ENCODE peak calls at places on chromosomes 16 and 17, in six cellular contexts. Y is effector memory CD4-positive, alpha-beta T cell; P is mucosa of descending colon; W is GM23338; S is WERI-Rb-1; F is H7. H is an unnamed sample.

GRCh38 chr16:28213396-28213795 is 1.6 kb upstream of the XPO6 start:
- DNase-seq in W (no peak), P (no peak), Y (no peak), F (no peak), S (no peak), H (no peak)

GRCh38 chr17:17567631-17568030 is 23.9 kb downstream of the PEMT start:
- DNase-seq in P (no peak), S (no peak), W (no peak), Y (no peak), F (no peak), H (no peak)

GRCh38 chr16:27313422-27314160 is at the start of gene IL4R:
- DNase-seq in P (peak), S (peak), F (peak), Y (peak), W (peak), H (no peak)

GRCh38 chr17:14372905-14373559 is 72.2 kb downstream of the HS3ST3B1 start:
- DNase-seq in F (peak), S (no peak), W (peak), Y (no peak), P (no peak), H (no peak)

GRCh38 chr17:46730026-46730425 is 88.5 kb downstream of the WNT3 start:
- DNase-seq in Y (no peak), F (no peak), S (no peak), P (no peak), W (no peak), H (no peak)

GRCh38 chr17:52383493-52384100 is 225.1 kb upstream of the CA10 start:
- DNase-seq in P (no peak), F (peak), W (peak), Y (no peak), S (peak), H (peak)

GRCh38 chr17:40101367-40102210 is 1.2 kb upstream of the NR1D1 start:
- DNase-seq in W (no peak), Y (no peak), F (no peak), S (peak), P (no peak), H (no peak)

GRCh38 chr17:75588546-75589016 is 981 bp downstream of the MYO15B start:
- DNase-seq in F (no peak), P (no peak), W (peak), S (no peak), Y (no peak), H (no peak)

GRCh38 chr16:12551946-12552345 is 251.7 kb downstream of the CPPED1 start:
- DNase-seq in S (peak), Y (no peak), W (no peak), P (no peak), F (no peak), H (no peak)

GRCh38 chr16:54645328-54645727 is 285.3 kb upstream of the IRX5 start:
- DNase-seq in Y (no peak), S (no peak), W (no peak), P (no peak), F (no peak), H (no peak)

GRCh38 chr16:87226926-87227650 is 90.1 kb downstream of the C16orf95 start:
- DNase-seq in P (no peak), W (no peak), F (no peak), Y (no peak), S (no peak), H (no peak)

GRCh38 chr17:82772026-82772425 is 20.2 kb downstream of the TBCD start:
- DNase-seq in W (no peak), P (peak), S (no peak), Y (no peak), F (no peak), H (no peak)

GRCh38 chr16:80947708-80948615 is 58.7 kb downstream of the CMC2 start:
- DNase-seq in S (no peak), F (no peak), Y (no peak), P (no peak), W (no peak), H (no peak)

GRCh38 chr16:23252310-23252709 is 49.8 kb upstream of the SCNN1B start:
- DNase-seq in Y (no peak), W (no peak), F (no peak), S (no peak), P (no peak), H (no peak)

GRCh38 chr16:83954577-83955016 is 1.6 kb downstream of the OSGIN1 start:
- DNase-seq in W (peak), Y (no peak), F (peak), P (peak), S (no peak), H (no peak)

GRCh38 chr17:72501404-72502110 is 380.7 kb downstream of the SOX9 start:
- DNase-seq in P (peak), W (no peak), S (no peak), F (no peak), Y (no peak), H (no peak)

GRCh38 chr16:80710918-80711317 is 93.5 kb downstream of the CDYL2 start:
- DNase-seq in Y (no peak), S (no peak), F (no peak), P (no peak), W (no peak), H (no peak)

GRCh38 chr16:86575754-86576557 is 2.4 kb upstream of the FOXL1 start:
- DNase-seq in W (peak), P (peak), S (peak), Y (no peak), F (peak), H (no peak)

GRCh38 chr16:56822966-56823739 is 41.9 kb upstream of the SLC12A3 start:
- DNase-seq in W (peak), F (no peak), Y (no peak), S (no peak), P (no peak), H (no peak)

GRCh38 chr16:12113581-12114375 is 137.2 kb downstream of the SNX29 start:
- DNase-seq in Y (no peak), W (no peak), S (peak), F (no peak), P (no peak), H (no peak)

GRCh38 chr17:49063652-49064051 is 66.5 kb downstream of the IGF2BP1 start:
- DNase-seq in F (no peak), W (no peak), Y (no peak), S (no peak), P (no peak), H (no peak)

GRCh38 chr17:15914400-15915165 is 30.3 kb upstream of the ADORA2B start:
- DNase-seq in P (no peak), Y (no peak), S (no peak), F (no peak), W (no peak), H (no peak)

GRCh38 chr17:58370309-58370708 is 18.3 kb upstream of the SUPT4H1 start:
- DNase-seq in P (no peak), S (no peak), F (no peak), Y (no peak), W (no peak), H (no peak)

GRCh38 chr17:27218719-27219488 is 75.0 kb upstream of the WSB1 start:
- DNase-seq in Y (no peak), P (no peak), S (no peak), F (no peak), W (no peak), H (no peak)

GRCh38 chr16:49277766-49278566 is 3.7 kb downstream of the CBLN1 start:
- DNase-seq in W (peak), Y (no peak), S (no peak), F (peak), P (no peak), H (no peak)

GRCh38 chr17:66200685-66201092 is 8.8 kb upstream of the CEP112 start:
- DNase-seq in Y (peak), S (peak), P (peak), F (peak), W (peak), H (no peak)

GRCh38 chr17:37446027-37446426 is 39.3 kb downstream of the TADA2A start:
- DNase-seq in P (no peak), Y (no peak), F (no peak), W (no peak), S (peak), H (no peak)

GRCh38 chr17:68048996-68049395 is 13.5 kb downstream of the KPNA2 start:
- DNase-seq in S (no peak), W (peak), Y (no peak), F (peak), P (no peak), H (no peak)

GRCh38 chr16:65446441-65446840 is 324.6 kb upstream of the CDH11 start:
- DNase-seq in Y (no peak), W (no peak), P (no peak), S (no peak), F (no peak), H (no peak)

GRCh38 chr16:47058295-47059086 is 85.0 kb upstream of the DNAJA2 start:
- DNase-seq in Y (no peak), W (no peak), S (no peak), P (peak), F (no peak), H (no peak)

GRCh38 chr16:71230122-71230845 is at the start of gene HYDIN:
- DNase-seq in Y (no peak), W (peak), S (no peak), P (peak), F (peak), H (peak)

GRCh38 chr17:42562845-42563509 is 1.0 kb downstream of the COASY start:
- DNase-seq in Y (no peak), F (peak), W (no peak), P (peak), S (peak), H (no peak)

GRCh38 chr16:46828292-46828691 is 2.7 kb downstream of the C16orf87 start:
- DNase-seq in Y (no peak), P (no peak), F (no peak), W (no peak), S (no peak), H (no peak)

GRCh38 chr16:30464078-30464477 is 8.5 kb upstream of the ITGAL start:
- DNase-seq in P (no peak), Y (no peak), W (no peak), S (no peak), F (no peak), H (no peak)

GRCh38 chr16:3490911-3491629 is 4.2 kb downstream of the C16orf90 start:
- DNase-seq in P (no peak), S (peak), F (peak), Y (no peak), W (peak), H (no peak)

GRCh38 chr17:17890773-17891759 is 54.3 kb upstream of the SREBF1 start:
- DNase-seq in Y (no peak), F (peak), S (peak), P (peak), W (peak), H (no peak)

GRCh38 chr16:53498984-53499383 is 4.0 kb downstream of the AKTIP start:
- DNase-seq in F (no peak), W (no peak), P (no peak), S (no peak), Y (no peak), H (no peak)

GRCh38 chr16:85380002-85380395 is 233.1 kb upstream of the GSE1 start:
- DNase-seq in Y (no peak), F (no peak), S (no peak), W (no peak), P (no peak), H (no peak)
- H3K4me3 ChIP-seq in Y (no peak), F (no peak), S (no peak), W (no peak), P (no peak), H (no peak)

DNA sequence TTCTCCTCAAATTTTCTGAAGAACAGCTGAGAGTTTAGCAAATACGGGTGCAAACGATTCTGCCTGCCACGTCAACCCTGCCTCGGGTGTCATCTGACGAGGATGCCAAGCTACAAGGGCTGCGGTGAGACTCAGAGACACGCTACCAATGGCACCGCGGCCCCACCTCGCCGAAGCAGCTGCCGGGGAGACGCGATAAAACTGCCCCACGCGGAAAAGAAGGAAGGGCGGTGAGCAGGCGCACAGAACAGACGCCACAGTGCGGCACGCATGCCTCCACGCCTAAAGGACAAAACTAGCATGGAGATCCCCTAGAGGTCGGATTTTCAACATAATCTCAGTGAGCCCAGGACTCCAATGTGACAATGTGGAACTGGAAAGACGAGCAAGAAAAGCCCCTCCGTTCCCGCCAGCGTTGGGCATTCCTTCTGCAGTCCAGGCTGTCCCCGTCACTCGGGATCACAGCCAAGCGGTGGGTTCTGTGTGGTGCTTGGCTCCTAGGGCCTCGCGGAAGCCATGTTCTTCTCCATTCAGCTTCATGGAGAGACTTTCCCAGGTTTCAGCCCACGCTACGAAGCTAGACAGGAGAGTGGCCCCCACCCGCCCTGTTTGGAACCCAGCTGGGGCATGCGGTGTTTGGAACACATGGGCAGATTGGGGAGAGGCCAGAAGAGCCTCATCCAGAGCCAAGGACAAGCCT is 5.9 kb downstream of the LMF1 start:
- DNase-seq in F (no peak), P (peak), S (no peak), Y (peak), W (no peak), H (no peak)
- H3K4me3 ChIP-seq in F (no peak), P (no peak), S (no peak), Y (peak), W (no peak), H (no peak)

GRCh38 chr17:45428954-45429337 is 3.7 kb downstream of the ARHGAP27 start:
- DNase-seq in S (no peak), F (no peak), P (peak), W (peak), Y (no peak), H (no peak)
- H3K4me3 ChIP-seq in S (peak), F (peak), P (no peak), W (peak), Y (no peak), H (no peak)

DNA sequence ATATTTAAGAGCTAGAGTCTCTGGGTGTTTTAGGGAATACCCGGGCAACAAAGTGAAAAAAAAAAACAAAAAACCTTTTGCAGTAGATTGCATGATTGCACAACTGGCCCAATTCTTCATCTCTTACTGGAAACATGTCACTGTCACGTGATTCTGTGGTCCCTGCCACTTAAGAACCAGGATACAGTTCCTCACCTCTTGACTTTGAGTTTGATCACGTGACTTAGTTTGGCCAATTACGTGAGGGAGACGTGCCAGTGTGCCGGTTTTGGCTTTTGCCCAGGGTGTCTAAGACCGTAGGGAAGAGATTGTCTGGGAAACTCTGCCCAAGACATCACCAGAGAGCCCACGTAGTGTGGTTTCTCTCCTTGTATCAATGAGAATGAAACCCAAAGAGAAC is 88.7 kb downstream of the GRIN2A start:
- DNase-seq in F (no peak), S (no peak), W (no peak), P (no peak), Y (no peak), H (no peak)
- H3K4me3 ChIP-seq in F (no peak), S (no peak), W (no peak), P (no peak), Y (no peak), H (no peak)

GRCh38 chr17:45433136-45433535 is 466 bp upstream of the ARHGAP27 start:
- DNase-seq in W (no peak), P (peak), F (peak), Y (no peak), S (no peak), H (no peak)
- H3K4me3 ChIP-seq in W (peak), P (no peak), F (peak), Y (no peak), S (peak), H (peak)

DNA sequence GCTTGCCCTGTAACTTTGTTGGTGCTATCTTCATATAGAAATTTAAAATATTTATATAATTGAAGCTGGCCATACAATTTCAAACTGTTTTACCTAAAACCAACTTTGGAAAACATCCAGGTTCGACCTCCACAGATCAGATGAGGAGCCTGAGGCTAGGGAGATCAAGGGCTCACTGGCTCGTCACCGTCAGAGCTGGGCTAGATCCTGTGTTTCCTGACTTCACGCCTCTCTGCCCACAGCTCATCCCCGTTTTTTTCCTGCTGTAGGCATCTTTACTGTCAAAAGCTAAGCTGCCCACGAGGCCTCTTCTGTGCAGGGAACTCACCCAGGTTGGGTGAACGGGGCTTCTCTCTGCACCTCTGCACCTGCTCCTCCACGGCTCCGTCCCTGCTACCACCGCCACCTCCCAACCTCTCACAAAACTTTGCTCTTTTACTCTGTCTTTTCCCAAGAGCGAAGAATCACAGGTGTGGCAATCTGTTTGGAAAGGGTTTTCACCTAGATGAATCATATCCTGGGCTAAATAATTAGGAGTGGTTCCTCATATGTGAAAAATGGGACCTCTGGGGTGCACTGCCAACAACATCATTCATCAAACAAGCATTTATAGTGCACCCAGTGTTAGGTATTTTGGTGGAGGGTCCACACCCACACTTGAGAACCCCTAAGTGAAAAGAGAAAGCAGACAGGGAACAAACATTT is 24.8 kb upstream of the KDM6B start:
- DNase-seq in F (no peak), W (no peak), P (no peak), Y (no peak), S (no peak), H (no peak)
- H3K4me3 ChIP-seq in F (no peak), W (no peak), P (no peak), Y (no peak), S (no peak), H (no peak)